ENCODE peak calls at places on chromosome 9, in four cellular contexts. One of them, this sample, is unnamed.

GRCh38 chr9:108994695-108995094 is 18.6 kb downstream of the CTNNAL1 start:
- DNase-seq in fibroblast of gingiva: peak; percentile 15
- DNase-seq in AG08395: no peak
- DNase-seq in T-helper 1 cell: no peak
- DNase-seq in this sample: no peak

GRCh38 chr9:589723-590122 is 251.8 kb upstream of the DMRT1 start:
- DNase-seq in fibroblast of gingiva: peak; percentile 21
- DNase-seq in T-helper 1 cell: no peak
- DNase-seq in AG08395: peak; percentile 9
- DNase-seq in this sample: no peak

GRCh38 chr9:135248721-135249120 is 161.3 kb downstream of the OLFM1 start:
- DNase-seq in fibroblast of gingiva: no peak
- DNase-seq in AG08395: no peak
- DNase-seq in T-helper 1 cell: no peak
- DNase-seq in this sample: no peak

GRCh38 chr9:118059520-118060278 is 355.5 kb downstream of the TLR4 start:
- DNase-seq in fibroblast of gingiva: no peak
- DNase-seq in T-helper 1 cell: no peak
- DNase-seq in AG08395: no peak
- DNase-seq in this sample: no peak

GRCh38 chr9:103183569-103184191 is 188.5 kb downstream of the CYLC2 start:
- DNase-seq in T-helper 1 cell: no peak
- DNase-seq in AG08395: no peak
- DNase-seq in fibroblast of gingiva: no peak
- DNase-seq in this sample: no peak

GRCh38 chr9:105413486-105414068 is 34.3 kb upstream of the FSD1L start:
- DNase-seq in T-helper 1 cell: no peak
- DNase-seq in AG08395: peak; percentile 57
- DNase-seq in fibroblast of gingiva: peak; percentile 41
- DNase-seq in this sample: peak; percentile 36

GRCh38 chr9:6715755-6716643 is 41.8 kb upstream of the KDM4C start:
- DNase-seq in AG08395: peak; percentile 34
- DNase-seq in fibroblast of gingiva: no peak
- DNase-seq in T-helper 1 cell: peak; percentile 51
- DNase-seq in this sample: peak; percentile 49

GRCh38 chr9:2663486-2663885 is 41.9 kb downstream of the VLDLR start:
- DNase-seq in T-helper 1 cell: no peak
- DNase-seq in AG08395: no peak
- DNase-seq in fibroblast of gingiva: no peak
- DNase-seq in this sample: no peak

GRCh38 chr9:124350485-124351263 is 64.6 kb downstream of the PSMB7 start:
- DNase-seq in fibroblast of gingiva: no peak
- DNase-seq in AG08395: no peak
- DNase-seq in T-helper 1 cell: no peak
- DNase-seq in this sample: no peak

GRCh38 chr9:137488330-137488653 is 29.2 kb upstream of the NSMF start:
- DNase-seq in fibroblast of gingiva: no peak
- DNase-seq in T-helper 1 cell: no peak
- DNase-seq in AG08395: no peak
- DNase-seq in this sample: no peak